ENCODE peak calls at places on chromosomes 16 and 17, in four cellular contexts. E, K, P and F are unnamed samples.

GRCh38 chr17:82846061-82846691 is 6.4 kb upstream of the ZNF750 start:
- DNase-seq in E (no peak), P (no peak), K (peak), F (peak)

GRCh38 chr17:55660171-55660886 is 62.3 kb downstream of the TMEM100 start:
- DNase-seq in K (no peak), P (no peak), E (no peak), F (no peak)

GRCh38 chr16:23401142-23401541 is 51.8 kb downstream of the COG7 start:
- DNase-seq in K (no peak), E (no peak), P (no peak), F (peak)

GRCh38 chr16:85515830-85516397 is 97.2 kb upstream of the GSE1 start:
- DNase-seq in K (peak), E (no peak), P (no peak), F (peak)

GRCh38 chr17:4247981-4248388 is 15.8 kb downstream of the ANKFY1 start:
- DNase-seq in P (peak), E (no peak), K (no peak), F (no peak)

GRCh38 chr17:80422981-80423380 is 8.0 kb downstream of the ENDOV start:
- DNase-seq in K (no peak), E (no peak), P (no peak), F (no peak)

GRCh38 chr17:81528651-81529436 is 667 bp downstream of the FSCN2 start:
- DNase-seq in K (no peak), P (peak), E (no peak), F (no peak)

GRCh38 chr17:14922421-14922820 is 342.7 kb downstream of the PMP22 start:
- DNase-seq in P (no peak), E (no peak), K (no peak), F (no peak)

GRCh38 chr16:54171855-54172537 is 114.6 kb downstream of the IRX3 start:
- DNase-seq in P (peak), E (peak), K (no peak), F (no peak)

GRCh38 chr17:17755715-17756114 is 74.5 kb downstream of the RAI1 start:
- DNase-seq in E (no peak), K (no peak), P (no peak), F (no peak)

GRCh38 chr16:68490829-68491575 is 42.7 kb upstream of the SMPD3 start:
- DNase-seq in E (no peak), K (peak), P (peak), F (no peak)

GRCh38 chr16:56700195-56700594 is 17.9 kb downstream of the MT1X start:
- DNase-seq in K (no peak), E (no peak), P (no peak), F (no peak)

GRCh38 chr16:68764866-68765265 is 27.8 kb downstream of the CDH1 start:
- DNase-seq in E (no peak), P (peak), K (no peak), F (no peak)

GRCh38 chr17:78390241-78391050 is 12.0 kb downstream of the PGS1 start:
- DNase-seq in P (no peak), E (peak), K (no peak), F (peak)

GRCh38 chr16:46673320-46674013 is 15.5 kb downstream of the VPS35 start:
- DNase-seq in E (no peak), P (peak), K (no peak), F (no peak)

GRCh38 chr17:73485130-73485529 is 159.1 kb downstream of the SDK2 start:
- DNase-seq in K (no peak), E (no peak), P (no peak), F (no peak)

GRCh38 chr16:17538942-17539341 is 68.2 kb upstream of the XYLT1 start:
- DNase-seq in P (no peak), E (peak), K (no peak), F (no peak)

GRCh38 chr17:50903604-50904521 is 37.7 kb upstream of the TOB1 start:
- DNase-seq in P (no peak), E (peak), K (no peak), F (no peak)

GRCh38 chr16:53789159-53789558 is 85.2 kb downstream of the FTO start:
- DNase-seq in K (no peak), E (peak), P (no peak), F (no peak)

GRCh38 chr16:54957403-54957802 is 26.7 kb downstream of the IRX5 start:
- DNase-seq in E (no peak), P (no peak), K (no peak), F (no peak)

GRCh38 chr17:68592004-68592403 is 9.2 kb downstream of the FAM20A start:
- DNase-seq in K (no peak), E (no peak), P (no peak), F (no peak)

GRCh38 chr17:47864791-47865216 is 13.8 kb upstream of the SP6 start:
- DNase-seq in P (peak), K (no peak), E (no peak), F (no peak)

GRCh38 chr16:55030944-55031343 is 100.3 kb downstream of the IRX5 start:
- DNase-seq in K (no peak), E (no peak), P (no peak), F (no peak)

GRCh38 chr17:58694302-58694701 is 1.9 kb downstream of the RAD51C start:
- DNase-seq in E (no peak), P (peak), K (no peak), F (no peak)

GRCh38 chr17:81066072-81066471 is 31.1 kb downstream of the BAIAP2 start:
- DNase-seq in K (no peak), E (no peak), P (no peak), F (no peak)

GRCh38 chr17:28097901-28098300 is 55.4 kb downstream of the NLK start:
- DNase-seq in P (no peak), E (no peak), K (no peak), F (no peak)

GRCh38 chr17:7443499-7444485 is 1.1 kb upstream of the CHRNB1 start:
- DNase-seq in K (no peak), E (no peak), P (no peak), F (no peak)

GRCh38 chr16:15510992-15511391 is 76.6 kb downstream of the BMERB1 start:
- DNase-seq in P (no peak), E (no peak), K (no peak), F (no peak)

GRCh38 chr17:6713918-6714271 is 726 bp upstream of the SLC13A5 start:
- DNase-seq in P (no peak), K (no peak), E (no peak), F (no peak)

GRCh38 chr17:67542219-67543114 is 165.4 kb downstream of the PITPNC1 start:
- DNase-seq in K (no peak), E (no peak), P (no peak), F (no peak)

GRCh38 chr17:49180303-49180702 is 30.1 kb downstream of the GNGT2 start:
- DNase-seq in E (no peak), K (peak), P (peak), F (peak)

GRCh38 chr16:86294535-86294934 is 215.8 kb upstream of the FOXF1 start:
- DNase-seq in K (no peak), P (no peak), E (peak), F (peak)

GRCh38 chr17:46212634-46213435 is 19.6 kb upstream of the KANSL1 start:
- DNase-seq in P (peak), E (peak), K (no peak), F (peak)

GRCh38 chr17:72766761-72767356 is 325.6 kb downstream of the SLC39A11 start:
- DNase-seq in E (no peak), P (no peak), K (no peak), F (no peak)

GRCh38 chr16:88456356-88457292 is 3.5 kb downstream of the ZFPM1 start:
- DNase-seq in E (no peak), K (no peak), P (no peak), F (no peak)

GRCh38 chr16:89050119-89050867 is 43.4 kb upstream of the ACSF3 start:
- DNase-seq in P (no peak), K (no peak), E (no peak), F (no peak)

GRCh38 chr16:80577485-80578280 is 36.9 kb downstream of the DYNLRB2 start:
- DNase-seq in K (no peak), P (no peak), E (no peak), F (no peak)

GRCh38 chr16:25553711-25554436 is 137.9 kb upstream of the HS3ST4 start:
- DNase-seq in K (no peak), E (no peak), P (no peak), F (no peak)

GRCh38 chr16:4407543-4408322 is 8.7 kb downstream of the CORO7 start:
- DNase-seq in E (peak), K (no peak), P (peak), F (peak)

DNA sequence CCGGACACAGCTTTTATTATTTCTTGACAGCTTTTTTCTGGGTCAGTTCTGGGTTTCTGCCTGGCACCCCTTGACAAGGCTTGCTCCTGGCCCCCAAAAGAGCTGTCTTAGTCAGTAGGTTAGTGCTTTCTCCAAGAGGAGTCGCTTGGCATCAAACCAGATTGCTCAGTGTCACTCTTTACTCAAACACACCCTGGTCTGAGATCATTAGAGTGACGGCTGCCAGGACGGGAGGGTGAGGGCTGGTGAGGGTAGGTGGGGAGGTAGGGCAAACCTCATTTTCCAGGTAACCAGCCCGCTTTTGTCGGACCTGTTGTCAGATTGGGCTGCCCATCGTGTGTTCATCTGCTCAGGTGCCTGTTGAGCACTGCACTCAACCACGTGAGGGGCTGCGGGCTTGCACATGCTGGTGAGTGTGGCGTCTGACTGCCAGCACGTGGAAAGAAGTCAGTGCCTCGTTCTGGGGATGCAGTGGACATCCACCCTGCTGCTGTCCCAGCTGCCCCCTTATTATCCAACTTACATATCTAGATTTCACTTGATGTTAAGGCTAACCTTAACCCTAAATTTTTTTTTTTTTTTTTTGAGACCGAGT is 12.4 kb downstream of the TMEM94 start:
- DNase-seq in P (peak), K (no peak), E (no peak), F (no peak)
- H3K27ac ChIP-seq in P (no peak), K (no peak), E (no peak), F (peak)

GRCh38 chr17:70677783-70678647 is 508.7 kb downstream of the KCNJ2 start:
- DNase-seq in E (no peak), K (no peak), P (no peak), F (no peak)
- H3K27ac ChIP-seq in E (no peak), K (no peak), P (no peak), F (no peak)

DNA sequence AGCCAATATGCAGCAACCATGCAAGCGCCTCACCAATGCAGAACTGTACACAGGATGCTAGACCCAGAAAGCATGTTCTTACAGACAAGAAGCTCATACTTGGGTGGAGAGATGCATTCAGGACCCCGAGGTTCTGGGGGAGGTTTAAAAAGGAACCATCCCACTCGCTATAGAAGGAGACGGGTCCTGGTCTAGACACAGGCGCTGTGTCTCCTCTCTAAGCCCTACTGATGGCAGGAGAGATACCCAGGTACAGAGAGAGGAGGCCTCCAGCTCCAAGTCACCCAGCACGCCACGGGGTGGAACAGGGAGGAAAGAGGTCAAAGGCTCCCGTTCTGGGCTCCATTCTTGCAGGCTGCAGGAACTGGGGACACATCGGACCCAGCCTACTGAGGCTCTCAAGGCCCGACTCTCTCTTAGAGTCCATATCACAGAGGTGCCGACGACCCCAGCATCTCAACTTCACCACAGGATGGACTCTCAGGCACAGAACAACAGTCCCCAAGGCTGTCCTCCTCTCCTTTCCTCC is 28.0 kb downstream of the SRCIN1 start:
- DNase-seq in K (no peak), E (no peak), P (no peak), F (no peak)
- H3K27ac ChIP-seq in K (no peak), E (no peak), P (no peak), F (no peak)

GRCh38 chr16:324451-325334 is 27.8 kb downstream of the AXIN1 start:
- DNase-seq in K (no peak), P (peak), E (no peak), F (no peak)
- H3K27ac ChIP-seq in K (no peak), P (no peak), E (no peak), F (no peak)

DNA sequence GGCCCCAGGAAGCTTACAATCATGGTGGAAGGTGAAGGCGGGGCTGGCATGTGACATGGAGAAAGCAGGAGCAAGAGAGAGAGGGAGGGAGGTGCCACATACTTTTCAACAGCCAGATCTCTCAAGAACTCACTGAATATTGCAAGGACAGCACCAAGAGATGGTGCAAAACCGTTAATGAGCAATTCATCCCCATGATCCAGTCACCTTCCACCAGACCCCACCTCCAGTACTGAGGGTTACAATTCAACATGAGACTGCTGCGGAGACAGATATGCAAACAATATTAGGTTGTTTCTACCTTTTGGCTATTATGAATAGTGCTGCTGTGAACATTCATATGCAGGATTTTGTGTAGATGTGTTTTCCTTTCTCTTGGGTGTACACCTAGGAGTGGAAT is 28.7 kb downstream of the PLCG2 start:
- DNase-seq in E (no peak), P (no peak), K (no peak), F (no peak)
- H3K27ac ChIP-seq in E (no peak), P (no peak), K (no peak), F (no peak)